ENCODE peak calls at places on chromosomes 3 and 15, in six cellular contexts. One of them, this sample, is unnamed.

GRCh38 chr15:90855139-90855538 is 13.2 kb upstream of the FURIN start:
- DNase-seq in left ventricle myocardium inferior: no peak
- DNase-seq in DMS 273 treated with DMSO at 0.1 percent for 48 hours: no peak
- DNase-seq in HuH-7.5: no peak
- DNase-seq in OCI-M1: no peak
- DNase-seq in right lobe of liver: no peak
- DNase-seq in this sample: no peak

GRCh38 chr3:45179163-45179562 is 33.0 kb upstream of the CDCP1 start:
- DNase-seq in left ventricle myocardium inferior: no peak
- DNase-seq in HuH-7.5: no peak
- DNase-seq in OCI-M1: no peak
- DNase-seq in right lobe of liver: no peak
- DNase-seq in DMS 273 treated with DMSO at 0.1 percent for 48 hours: no peak
- DNase-seq in this sample: no peak

GRCh38 chr3:170829873-170830272 is 40.1 kb downstream of the RPL22L1 start:
- DNase-seq in left ventricle myocardium inferior: no peak
- DNase-seq in DMS 273 treated with DMSO at 0.1 percent for 48 hours: no peak
- DNase-seq in OCI-M1: no peak
- DNase-seq in HuH-7.5: no peak
- DNase-seq in right lobe of liver: no peak
- DNase-seq in this sample: no peak

GRCh38 chr3:46862689-46863020 is 589 bp downstream of the MYL3 start:
- DNase-seq in right lobe of liver: no peak
- DNase-seq in left ventricle myocardium inferior: peak
- DNase-seq in HuH-7.5: no peak
- DNase-seq in OCI-M1: no peak
- DNase-seq in DMS 273 treated with DMSO at 0.1 percent for 48 hours: no peak
- DNase-seq in this sample: no peak

GRCh38 chr3:134463676-134464611 is 21.8 kb downstream of the ANAPC13 start:
- DNase-seq in OCI-M1: no peak
- DNase-seq in right lobe of liver: no peak
- DNase-seq in HuH-7.5: no peak
- DNase-seq in left ventricle myocardium inferior: peak
- DNase-seq in DMS 273 treated with DMSO at 0.1 percent for 48 hours: no peak
- DNase-seq in this sample: no peak

GRCh38 chr3:134598813-134599563 is 51.8 kb downstream of the KY start:
- DNase-seq in left ventricle myocardium inferior: no peak
- DNase-seq in DMS 273 treated with DMSO at 0.1 percent for 48 hours: no peak
- DNase-seq in OCI-M1: no peak
- DNase-seq in HuH-7.5: no peak
- DNase-seq in right lobe of liver: no peak
- DNase-seq in this sample: no peak

GRCh38 chr3:46931631-46932441 is 44.7 kb downstream of the CCDC12 start:
- DNase-seq in DMS 273 treated with DMSO at 0.1 percent for 48 hours: no peak
- DNase-seq in OCI-M1: peak
- DNase-seq in HuH-7.5: no peak
- DNase-seq in left ventricle myocardium inferior: peak
- DNase-seq in right lobe of liver: no peak
- DNase-seq in this sample: peak

GRCh38 chr3:52218026-52218425 is 7.4 kb downstream of the TLR9 start:
- DNase-seq in OCI-M1: no peak
- DNase-seq in left ventricle myocardium inferior: no peak
- DNase-seq in right lobe of liver: no peak
- DNase-seq in HuH-7.5: no peak
- DNase-seq in DMS 273 treated with DMSO at 0.1 percent for 48 hours: no peak
- DNase-seq in this sample: no peak

GRCh38 chr3:71616571-71617021 is 33.1 kb upstream of the FOXP1 start:
- DNase-seq in left ventricle myocardium inferior: no peak
- DNase-seq in right lobe of liver: no peak
- DNase-seq in OCI-M1: no peak
- DNase-seq in HuH-7.5: no peak
- DNase-seq in DMS 273 treated with DMSO at 0.1 percent for 48 hours: no peak
- DNase-seq in this sample: no peak

GRCh38 chr3:119279101-119279554 is 15.1 kb upstream of the ARHGAP31 start:
- DNase-seq in HuH-7.5: no peak
- DNase-seq in OCI-M1: no peak
- DNase-seq in left ventricle myocardium inferior: peak
- DNase-seq in right lobe of liver: peak
- DNase-seq in DMS 273 treated with DMSO at 0.1 percent for 48 hours: peak
- DNase-seq in this sample: peak

GRCh38 chr3:156631323-156631722 is 43.1 kb upstream of the TIPARP start:
- DNase-seq in right lobe of liver: no peak
- DNase-seq in HuH-7.5: no peak
- DNase-seq in DMS 273 treated with DMSO at 0.1 percent for 48 hours: no peak
- DNase-seq in OCI-M1: no peak
- DNase-seq in left ventricle myocardium inferior: no peak
- DNase-seq in this sample: no peak

GRCh38 chr3:140420621-140421357 is 257.1 kb upstream of the TRIM42 start:
- DNase-seq in HuH-7.5: no peak
- DNase-seq in left ventricle myocardium inferior: no peak
- DNase-seq in DMS 273 treated with DMSO at 0.1 percent for 48 hours: no peak
- DNase-seq in OCI-M1: no peak
- DNase-seq in right lobe of liver: no peak
- DNase-seq in this sample: peak

GRCh38 chr15:70054884-70055387 is 42.8 kb downstream of the TLE3 start:
- DNase-seq in left ventricle myocardium inferior: no peak
- DNase-seq in OCI-M1: no peak
- DNase-seq in DMS 273 treated with DMSO at 0.1 percent for 48 hours: peak
- DNase-seq in HuH-7.5: no peak
- DNase-seq in right lobe of liver: peak
- DNase-seq in this sample: no peak

GRCh38 chr3:160885791-160886286 is 129.8 kb downstream of the PPM1L start:
- DNase-seq in right lobe of liver: no peak
- DNase-seq in left ventricle myocardium inferior: peak
- DNase-seq in OCI-M1: peak
- DNase-seq in HuH-7.5: no peak
- DNase-seq in DMS 273 treated with DMSO at 0.1 percent for 48 hours: peak
- DNase-seq in this sample: peak

GRCh38 chr3:43153189-43154083 is 47.6 kb upstream of the POMGNT2 start:
- DNase-seq in left ventricle myocardium inferior: peak
- DNase-seq in OCI-M1: no peak
- DNase-seq in right lobe of liver: no peak
- DNase-seq in DMS 273 treated with DMSO at 0.1 percent for 48 hours: no peak
- DNase-seq in HuH-7.5: no peak
- DNase-seq in this sample: no peak

GRCh38 chr3:48688032-48688736 is 2.5 kb upstream of the NCKIPSD start:
- DNase-seq in left ventricle myocardium inferior: no peak
- DNase-seq in OCI-M1: no peak
- DNase-seq in right lobe of liver: no peak
- DNase-seq in DMS 273 treated with DMSO at 0.1 percent for 48 hours: no peak
- DNase-seq in HuH-7.5: peak
- DNase-seq in this sample: no peak

This sample was measured in dermis blood vessel endothelial cell.